ENCODE peak calls at places on chromosomes 6 and 20, in nine cellular contexts. S is cardiac fibroblast, G is upper lobe of right lung, T is brain microvascular endothelial cell, V is stomach, Y is breast epithelium, Z is epithelial cell of esophagus, I is astrocyte, U is heart left ventricle. B is an unnamed sample.

GRCh38 chr6:73262701-73263569 is at the start of gene KHDC1:
- DNase-seq in I (peak), S (peak), Z (peak), Y (no peak), V (peak), T (peak), G (peak), U (peak), B (peak)

GRCh38 chr6:52877786-52878185 is 31.7 kb downstream of the GSTA3 start:
- DNase-seq in I (peak), Y (no peak), T (no peak), S (peak), G (no peak), Z (no peak), V (no peak), U (no peak), B (no peak)

GRCh38 chr20:36467076-36467999 is 74.0 kb upstream of the MYL9 start:
- DNase-seq in S (peak), Z (peak), Y (no peak), T (no peak), I (no peak), U (peak), G (no peak), V (peak), B (no peak)

GRCh38 chr6:40874495-40874894 is 164.5 kb downstream of the UNC5CL start:
- DNase-seq in G (no peak), U (no peak), Z (peak), I (no peak), V (no peak), T (no peak), S (no peak), Y (peak), B (no peak)

GRCh38 chr20:60071965-60072364 is 113.7 kb downstream of the CDH26 start:
- DNase-seq in Z (peak), U (no peak), Y (no peak), S (peak), I (peak), V (no peak), T (peak), G (no peak), B (no peak)

GRCh38 chr6:139152892-139153271 is 18.0 kb downstream of the HECA start:
- DNase-seq in V (no peak), Z (no peak), I (peak), S (no peak), Y (no peak), G (no peak), T (no peak), U (no peak), B (no peak)

GRCh38 chr6:118372413-118372812 is 175.7 kb upstream of the PLN start:
- DNase-seq in U (no peak), I (peak), T (peak), V (no peak), G (no peak), S (peak), Z (peak), Y (no peak), B (peak)

GRCh38 chr6:144657691-144658090 is 372.6 kb downstream of the UTRN start:
- DNase-seq in V (no peak), S (no peak), Y (no peak), G (no peak), I (no peak), U (no peak), T (peak), Z (peak), B (no peak)

GRCh38 chr6:83637953-83638352 is 70.9 kb downstream of the SNAP91 start:
- DNase-seq in T (no peak), S (no peak), G (no peak), Z (no peak), I (no peak), U (no peak), Y (no peak), V (no peak), B (no peak)

GRCh38 chr6:11833626-11834592 is 55.3 kb upstream of the ADTRP start:
- DNase-seq in Y (no peak), G (peak), I (no peak), S (no peak), V (peak), Z (no peak), T (no peak), U (no peak), B (no peak)

GRCh38 chr6:15332441-15332840 is 86.6 kb downstream of the JARID2 start:
- DNase-seq in T (no peak), G (no peak), Z (no peak), V (no peak), U (no peak), I (no peak), Y (no peak), S (no peak), B (peak)

GRCh38 chr6:106097368-106098231 is 11.5 kb downstream of the PRDM1 start:
- DNase-seq in Z (peak), I (peak), Y (no peak), U (no peak), S (peak), T (no peak), G (no peak), V (no peak), B (peak)

GRCh38 chr6:107753778-107754177 is 70.3 kb downstream of the SCML4 start:
- DNase-seq in I (no peak), Y (no peak), T (no peak), S (no peak), G (no peak), U (no peak), Z (no peak), V (no peak), B (no peak)

GRCh38 chr6:16803294-16804006 is 42.2 kb upstream of the ATXN1 start:
- DNase-seq in S (peak), T (peak), U (peak), V (no peak), I (peak), G (no peak), Y (no peak), Z (peak), B (peak)

GRCh38 chr20:61447950-61448349 is 195.9 kb downstream of the CDH4 start:
- DNase-seq in Y (no peak), S (no peak), V (no peak), Z (no peak), I (no peak), T (no peak), G (no peak), U (no peak), B (no peak)

GRCh38 chr6:137357263-137357947 is 136.8 kb downstream of the OLIG3 start:
- DNase-seq in Y (no peak), U (no peak), T (no peak), S (no peak), V (no peak), G (no peak), Z (no peak), I (no peak), B (no peak)

GRCh38 chr20:45892828-45893500 is 1.8 kb downstream of the CTSA start:
- DNase-seq in Z (peak), G (no peak), V (no peak), U (no peak), I (no peak), Y (no peak), S (no peak), T (no peak), B (peak)

GRCh38 chr6:132832891-132833290 is 18.5 kb downstream of the RPS12 start:
- DNase-seq in I (no peak), Y (no peak), T (no peak), V (no peak), Z (no peak), U (no peak), G (no peak), S (no peak), B (no peak)

GRCh38 chr6:132830236-132830799 is 15.9 kb downstream of the RPS12 start:
- DNase-seq in V (no peak), I (peak), G (no peak), Z (peak), U (no peak), T (no peak), Y (no peak), S (peak), B (peak)
- TF ChIP-seq CTCF in V (peak), I (peak), G (peak), Z (peak), U (peak), T (peak), Y (no peak), S (peak), B (peak)

DNA sequence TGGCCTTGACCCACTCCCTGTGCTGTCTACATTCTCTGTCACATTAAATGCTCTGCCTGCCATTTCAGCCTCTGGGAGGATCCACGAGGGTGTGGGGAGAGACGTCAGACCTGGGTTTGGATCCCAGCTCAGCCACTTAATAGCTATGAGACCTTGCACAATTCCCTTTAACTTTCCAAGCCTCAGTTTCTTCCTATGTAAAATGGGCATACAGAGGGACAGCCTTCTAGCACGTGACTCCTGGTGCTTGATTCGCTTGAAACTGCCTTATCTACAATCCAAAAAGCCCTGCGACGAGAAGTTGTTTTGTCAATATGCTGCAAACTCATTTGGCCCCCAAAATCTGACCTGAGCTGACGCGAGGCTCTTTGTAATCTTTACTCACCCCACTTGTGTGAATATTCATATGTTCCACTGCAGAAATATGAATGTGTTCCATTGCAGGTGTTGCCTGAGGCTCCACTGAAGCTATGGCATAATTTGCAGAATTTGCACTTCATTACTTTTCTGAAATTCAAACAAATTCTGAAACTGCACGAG is 40.1 kb downstream of the TOX2 start:
- DNase-seq in S (no peak), Y (no peak), I (no peak), V (no peak), T (no peak), Z (peak), G (no peak), U (no peak), B (no peak)
- H3K4me3 ChIP-seq in S (no peak), Y (no peak), I (peak), V (no peak), T (no peak), Z (no peak), G (no peak), U (no peak), B (no peak)

GRCh38 chr6:151546941-151547659 is 53.3 kb downstream of the CCDC170 start:
- DNase-seq in Y (no peak), S (no peak), Z (no peak), T (no peak), G (no peak), U (no peak), I (no peak), V (no peak), B (no peak)
- TF ChIP-seq CTCF in Y (no peak), S (no peak), Z (no peak), T (no peak), G (no peak), U (no peak), I (no peak), V (no peak), B (peak)

GRCh38 chr6:135830971-135831370 is 20.5 kb upstream of the PDE7B start:
- DNase-seq in S (no peak), V (no peak), U (no peak), Y (no peak), G (no peak), I (no peak), Z (no peak), T (no peak), B (peak)

GRCh38 chr6:135826225-135826804 is 25.2 kb upstream of the PDE7B start:
- DNase-seq in S (no peak), Z (no peak), V (no peak), U (no peak), I (no peak), Y (no peak), G (no peak), T (no peak), B (no peak)

GRCh38 chr6:135832186-135832585 is 19.3 kb upstream of the PDE7B start:
- DNase-seq in G (no peak), T (no peak), Y (no peak), Z (no peak), S (no peak), U (no peak), V (no peak), I (no peak), B (peak)

GRCh38 chr6:135833806-135834205 is 17.7 kb upstream of the PDE7B start:
- DNase-seq in G (no peak), Z (no peak), V (no peak), Y (no peak), S (no peak), T (no peak), U (no peak), I (no peak), B (no peak)

DNA sequence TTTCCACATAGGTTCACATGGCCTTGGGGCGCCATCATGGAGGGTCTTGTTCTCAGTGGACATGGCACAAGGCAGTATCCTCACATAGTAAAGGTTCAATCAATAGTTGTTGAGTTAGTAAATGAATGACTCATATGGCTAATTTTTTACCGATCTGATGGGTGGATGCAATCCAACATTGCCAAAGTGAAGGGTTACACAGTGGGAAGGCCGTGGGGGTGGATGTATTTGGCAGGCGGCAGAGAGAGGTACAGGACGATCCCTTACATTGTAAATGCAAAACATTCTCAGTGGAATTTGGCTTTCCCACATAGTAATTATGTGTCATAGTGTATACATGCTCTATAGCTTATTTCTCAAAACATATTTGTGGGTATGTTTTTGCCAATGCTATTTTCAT is 21.0 kb upstream of the PDE7B start:
- DNase-seq in G (no peak), Z (no peak), I (peak), S (peak), V (no peak), U (no peak), Y (no peak), T (peak), B (peak)
- H3K4me3 ChIP-seq in G (no peak), Z (no peak), I (no peak), S (no peak), V (no peak), U (no peak), Y (no peak), T (no peak), B (no peak)